ENCODE peak calls at places on chromosomes 2 and 18, in four cellular contexts. One of them, this sample, is unnamed.

GRCh38 chr2:75432761-75433361 is 127.9 kb downstream of the EVA1A start:
- DNase-seq in spleen: peak; percentile 78
- DNase-seq in IMR-90: peak; percentile 5
- DNase-seq in foreskin fibroblast: no peak
- DNase-seq in this sample: peak; percentile 8

GRCh38 chr18:39994521-39994920 is 1960.5 kb upstream of the PIK3C3 start:
- DNase-seq in spleen: no peak
- DNase-seq in IMR-90: no peak
- DNase-seq in foreskin fibroblast: peak; percentile 64
- DNase-seq in this sample: no peak

GRCh38 chr2:175414872-175415487 is 233.5 kb upstream of the ATP5MC3 start:
- DNase-seq in spleen: no peak
- DNase-seq in IMR-90: peak; percentile 54
- DNase-seq in foreskin fibroblast: peak; percentile 84
- DNase-seq in this sample: peak; percentile 74

GRCh38 chr2:172226244-172227061 is 123.8 kb upstream of the DLX2 start:
- DNase-seq in spleen: no peak
- DNase-seq in IMR-90: no peak
- DNase-seq in foreskin fibroblast: no peak
- DNase-seq in this sample: no peak

GRCh38 chr2:162678551-162678950 is 160.0 kb downstream of the KCNH7 start:
- DNase-seq in spleen: no peak
- DNase-seq in IMR-90: no peak
- DNase-seq in foreskin fibroblast: no peak
- DNase-seq in this sample: no peak

GRCh38 chr18:76256897-76257500 is 238.0 kb downstream of the ZNF516 start:
- DNase-seq in spleen: no peak
- DNase-seq in IMR-90: peak; percentile 75
- DNase-seq in foreskin fibroblast: peak; percentile 83
- DNase-seq in this sample: peak; percentile 68

GRCh38 chr2:190858817-190859216 is 21.8 kb upstream of the GLS start:
- DNase-seq in spleen: no peak
- DNase-seq in IMR-90: peak; percentile 90
- DNase-seq in foreskin fibroblast: peak; percentile 84
- DNase-seq in this sample: peak; percentile 66

GRCh38 chr2:85111819-85112281 is 21.3 kb upstream of the TCF7L1 start:
- DNase-seq in spleen: no peak
- DNase-seq in IMR-90: peak; percentile 73
- DNase-seq in foreskin fibroblast: peak; percentile 48
- DNase-seq in this sample: peak; percentile 80

GRCh38 chr2:50133766-50134165 is 898.2 kb downstream of the NRXN1 start:
- DNase-seq in spleen: no peak
- DNase-seq in IMR-90: no peak
- DNase-seq in foreskin fibroblast: no peak
- DNase-seq in this sample: no peak

GRCh38 chr2:10390369-10390801 is 57.7 kb downstream of the ODC1 start:
- DNase-seq in spleen: no peak
- DNase-seq in IMR-90: peak; percentile 42
- DNase-seq in foreskin fibroblast: peak; percentile 45
- DNase-seq in this sample: peak; percentile 56

GRCh38 chr18:21513292-21513691 is 87.2 kb downstream of the ESCO1 start:
- DNase-seq in spleen: no peak
- DNase-seq in IMR-90: peak; percentile 45
- DNase-seq in foreskin fibroblast: peak; percentile 10
- DNase-seq in this sample: no peak

GRCh38 chr2:209383212-209383611 is 40.6 kb upstream of the MAP2 start:
- DNase-seq in spleen: no peak
- DNase-seq in IMR-90: peak; percentile 16
- DNase-seq in foreskin fibroblast: peak; percentile 76
- DNase-seq in this sample: peak; percentile 86

GRCh38 chr18:25349926-25350560 is 1.9 kb downstream of the ZNF521 start:
- DNase-seq in spleen: peak; percentile 75
- DNase-seq in IMR-90: peak; percentile 13
- DNase-seq in foreskin fibroblast: peak; percentile 71
- DNase-seq in this sample: no peak

GRCh38 chr18:22179174-22179573 is 9.8 kb downstream of the GATA6 start:
- DNase-seq in spleen: no peak
- DNase-seq in IMR-90: no peak
- DNase-seq in foreskin fibroblast: no peak
- DNase-seq in this sample: no peak

GRCh38 chr2:118855451-118856279 is 8.2 kb upstream of the EN1 start:
- DNase-seq in spleen: peak; percentile 93
- DNase-seq in IMR-90: peak; percentile 52
- DNase-seq in foreskin fibroblast: peak; percentile 88
- DNase-seq in this sample: peak; percentile 83

GRCh38 chr18:28584726-28585125 is 407.8 kb upstream of the CDH2 start:
- DNase-seq in spleen: no peak
- DNase-seq in IMR-90: peak; percentile 65
- DNase-seq in foreskin fibroblast: peak; percentile 58
- DNase-seq in this sample: peak; percentile 54

GRCh38 chr18:41150316-41150715 is 804.7 kb upstream of the PIK3C3 start:
- DNase-seq in spleen: no peak
- DNase-seq in IMR-90: no peak
- DNase-seq in foreskin fibroblast: no peak
- DNase-seq in this sample: no peak

GRCh38 chr2:54534191-54534590 is 78.1 kb downstream of the SPTBN1 start:
- DNase-seq in spleen: no peak
- DNase-seq in IMR-90: no peak
- DNase-seq in foreskin fibroblast: no peak
- DNase-seq in this sample: no peak

GRCh38 chr2:69381337-69381737 is 5.7 kb downstream of the GFPT1 start:
- DNase-seq in spleen: no peak
- DNase-seq in IMR-90: peak; percentile 60
- DNase-seq in foreskin fibroblast: peak; percentile 16
- DNase-seq in this sample: peak; percentile 87

GRCh38 chr2:18455256-18455862 is 105.1 kb downstream of the RDH14 start:
- DNase-seq in spleen: no peak
- DNase-seq in IMR-90: peak; percentile 89
- DNase-seq in foreskin fibroblast: peak; percentile 80
- DNase-seq in this sample: peak; percentile 93
- TF ChIP-seq CTCF in spleen: no peak
- TF ChIP-seq CTCF in IMR-90: peak; percentile 16
- TF ChIP-seq CTCF in foreskin fibroblast: peak; percentile 43
- TF ChIP-seq CTCF in this sample: peak; percentile 44

DNA sequence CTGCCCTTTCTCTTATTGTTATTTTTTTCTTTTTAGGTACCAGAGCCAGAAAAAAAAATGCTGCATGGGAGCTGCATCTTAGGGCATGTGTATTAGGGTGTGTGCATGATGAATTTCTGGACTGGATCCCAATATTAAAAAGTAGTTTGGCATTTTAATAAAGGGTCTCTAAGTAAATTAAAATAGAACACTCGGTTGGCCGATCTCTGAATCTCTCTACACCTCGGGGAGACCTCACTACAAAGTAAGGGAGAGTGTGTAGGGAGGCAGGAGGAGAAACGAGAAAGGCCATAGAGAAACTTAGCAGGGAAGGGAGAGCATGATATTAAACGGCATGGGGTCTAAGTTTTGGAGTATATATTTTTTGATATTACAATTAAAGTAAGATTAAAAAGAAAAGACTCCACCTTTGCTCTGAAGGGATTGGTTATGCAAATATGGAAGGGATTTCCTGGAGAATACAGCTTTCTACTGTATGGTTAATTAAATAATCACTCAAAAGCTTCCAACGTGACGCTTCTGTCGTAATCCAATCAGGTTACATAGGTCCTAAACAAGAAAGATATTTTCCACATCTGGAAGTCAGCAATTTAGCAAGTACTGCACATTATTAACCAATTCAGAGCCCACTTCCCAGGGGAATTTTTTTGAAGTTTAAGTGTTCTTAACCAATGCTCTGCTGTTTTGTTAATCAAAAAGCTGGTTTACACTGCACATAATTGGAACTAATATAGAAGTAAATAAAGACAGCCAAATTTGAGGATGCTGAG is 984 bp upstream of the ZEB2 start:
- DNase-seq in spleen: no peak
- DNase-seq in IMR-90: peak; percentile 62
- DNase-seq in foreskin fibroblast: peak; percentile 91
- DNase-seq in this sample: peak; percentile 95
- H3K4me3 ChIP-seq in spleen: peak overlapping the region; percentile 76
- H3K4me3 ChIP-seq in IMR-90: no peak overlapping the region
- H3K4me3 ChIP-seq in foreskin fibroblast: peak overlapping the region; percentile 31
- H3K4me3 ChIP-seq in this sample: peak overlapping the region; percentile 41

GRCh38 chr2:96757477-96757860 is 3.2 kb upstream of the CNNM4 start:
- DNase-seq in spleen: peak; percentile 66
- DNase-seq in IMR-90: no peak
- DNase-seq in foreskin fibroblast: no peak
- DNase-seq in this sample: no peak
- TF ChIP-seq CTCF in spleen: no peak
- TF ChIP-seq CTCF in IMR-90: no peak
- TF ChIP-seq CTCF in foreskin fibroblast: no peak
- TF ChIP-seq CTCF in this sample: no peak

GRCh38 chr2:111145103-111145760 is 24.5 kb downstream of the BCL2L11 start:
- DNase-seq in spleen: no peak
- DNase-seq in IMR-90: no peak
- DNase-seq in foreskin fibroblast: no peak
- DNase-seq in this sample: no peak
- H3K4me3 ChIP-seq in spleen: no peak overlapping the region
- H3K4me3 ChIP-seq in IMR-90: no peak overlapping the region
- H3K4me3 ChIP-seq in foreskin fibroblast: no peak overlapping the region
- H3K4me3 ChIP-seq in this sample: no peak overlapping the region

DNA sequence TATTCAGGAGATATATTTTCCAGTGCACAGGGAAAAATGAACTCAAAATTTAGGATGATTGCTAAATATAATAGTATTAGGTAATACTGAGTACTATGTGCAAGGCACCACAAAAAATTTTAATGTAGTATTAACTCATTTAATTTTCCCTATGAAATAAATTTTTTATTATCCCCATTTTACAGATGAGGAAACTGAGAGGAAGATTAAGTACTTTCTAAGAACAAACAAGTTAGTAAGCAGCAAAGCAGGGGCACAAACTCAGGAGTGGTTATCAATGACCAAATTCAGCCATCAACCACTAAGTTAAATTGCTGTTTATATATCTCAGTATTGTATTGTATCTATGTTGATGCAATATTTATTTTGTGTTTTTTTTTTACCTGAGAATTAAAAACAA is 14.2 kb downstream of the SPDYA start:
- DNase-seq in spleen: no peak
- DNase-seq in IMR-90: no peak
- DNase-seq in foreskin fibroblast: no peak
- DNase-seq in this sample: no peak
- TF ChIP-seq CTCF in spleen: no peak
- TF ChIP-seq CTCF in IMR-90: no peak
- TF ChIP-seq CTCF in foreskin fibroblast: no peak
- TF ChIP-seq CTCF in this sample: no peak

GRCh38 chr2:46701152-46701551 is 214.5 kb downstream of the MCFD2 start:
- DNase-seq in spleen: no peak
- DNase-seq in IMR-90: peak; percentile 72
- DNase-seq in foreskin fibroblast: peak; percentile 53
- DNase-seq in this sample: peak; percentile 69
- H3K4me3 ChIP-seq in spleen: peak overlapping the region; percentile 90
- H3K4me3 ChIP-seq in IMR-90: peak overlapping the region; percentile 99
- H3K4me3 ChIP-seq in foreskin fibroblast: peak overlapping the region; percentile 91
- H3K4me3 ChIP-seq in this sample: peak overlapping the region; percentile 92

GRCh38 chr2:151237422-151238012 is 24.1 kb downstream of the RBM43 start:
- DNase-seq in spleen: no peak
- DNase-seq in IMR-90: peak; percentile 49
- DNase-seq in foreskin fibroblast: peak; percentile 26
- DNase-seq in this sample: peak; percentile 51
- TF ChIP-seq CTCF in spleen: no peak
- TF ChIP-seq CTCF in IMR-90: no peak
- TF ChIP-seq CTCF in foreskin fibroblast: no peak
- TF ChIP-seq CTCF in this sample: no peak

GRCh38 chr2:122469147-122469546 is 713.7 kb downstream of the TSN start:
- DNase-seq in spleen: no peak
- DNase-seq in IMR-90: no peak
- DNase-seq in foreskin fibroblast: no peak
- DNase-seq in this sample: peak; percentile 6
- H3K4me3 ChIP-seq in spleen: no peak overlapping the region
- H3K4me3 ChIP-seq in IMR-90: no peak overlapping the region
- H3K4me3 ChIP-seq in foreskin fibroblast: no peak overlapping the region
- H3K4me3 ChIP-seq in this sample: no peak overlapping the region

GRCh38 chr2:180907731-180908130 is 72.7 kb upstream of the UBE2E3 start:
- DNase-seq in spleen: no peak
- DNase-seq in IMR-90: peak; percentile 84
- DNase-seq in foreskin fibroblast: peak; percentile 73
- DNase-seq in this sample: peak; percentile 88

GRCh38 chr2:180910831-180911665 is 69.4 kb upstream of the UBE2E3 start:
- DNase-seq in spleen: peak; percentile 57
- DNase-seq in IMR-90: peak; percentile 39
- DNase-seq in foreskin fibroblast: peak; percentile 33
- DNase-seq in this sample: peak; percentile 43
- TF ChIP-seq CTCF in spleen: no peak
- TF ChIP-seq CTCF in IMR-90: no peak
- TF ChIP-seq CTCF in foreskin fibroblast: no peak
- TF ChIP-seq CTCF in this sample: no peak

This sample was measured in fibroblast of mammary gland.